ENCODE peak calls at places on chromosomes 6 and 20, in nine cellular contexts. O is adipocyte; E is thyroid gland; H is fibroblast of mammary gland; U is Calu3; A is testis; Y is NCI-H2171; V is NCI-H524; L is CD8-positive, alpha-beta T cell. Z is an unnamed sample.

GRCh38 chr6:144335914-144336313 is 50.8 kb downstream of the UTRN start:
- DNase-seq in O (no peak), E (no peak), H (no peak), U (peak), A (no peak), Y (no peak), V (no peak), L (no peak), Z (no peak)

GRCh38 chr6:109897561-109898080 is 80.5 kb upstream of the GPR6 start:
- DNase-seq in O (no peak), E (no peak), H (no peak), U (peak), A (no peak), Y (no peak), V (no peak), L (no peak), Z (no peak)

GRCh38 chr6:167345348-167345747 is 20.5 kb downstream of the TTLL2 start:
- DNase-seq in O (no peak), E (no peak), H (no peak), U (no peak), A (no peak), Y (no peak), V (no peak), L (no peak), Z (no peak)

GRCh38 chr6:55901765-55902164 is 26.4 kb upstream of the BMP5 start:
- DNase-seq in O (no peak), E (no peak), H (no peak), U (no peak), A (no peak), Y (no peak), V (no peak), L (no peak), Z (no peak)

GRCh38 chr6:151436300-151436699 is 15.6 kb downstream of the RMND1 start:
- DNase-seq in O (no peak), E (no peak), H (peak), U (no peak), A (no peak), Y (no peak), V (no peak), L (no peak), Z (no peak)

GRCh38 chr6:157779705-157780604 is 43.1 kb upstream of the SNX9 start:
- DNase-seq in O (no peak), E (no peak), H (peak), U (no peak), A (no peak), Y (no peak), V (no peak), L (no peak), Z (no peak)

GRCh38 chr20:17061721-17062120 is 165.1 kb upstream of the PCSK2 start:
- DNase-seq in O (no peak), E (no peak), H (no peak), U (no peak), A (no peak), Y (no peak), V (no peak), L (no peak), Z (no peak)

GRCh38 chr20:58891076-58891685 is 38.7 kb downstream of the GNAS start:
- DNase-seq in O (peak), E (peak), H (peak), U (peak), A (peak), Y (peak), V (peak), L (peak), Z (peak)

GRCh38 chr6:5726976-5727718 is 279.6 kb downstream of the NRN1 start:
- DNase-seq in O (no peak), E (no peak), H (no peak), U (no peak), A (no peak), Y (no peak), V (no peak), L (no peak), Z (no peak)